ENCODE peak calls at places on chromosomes 3 and 15, in five cellular contexts. D is IMR-90, C is body of pancreas, L is mammary epithelial cell, H is cardiac muscle cell. I is an unnamed sample. For H3K9me3 and H3K4me1, the result is how much of the 10 kb centered on the place peaks cover.

GRCh38 chr3:10263549-10264363 is 15.5 kb downstream of the TATDN2 start:
- DNase-seq in D (peak), C (peak), L (peak), H (peak), I (peak)

GRCh38 chr3:183984337-183984736 is 33.3 kb downstream of the ABCC5 start:
- DNase-seq in D (no peak), C (no peak), L (no peak), H (no peak), I (no peak)

GRCh38 chr15:81784751-81785150 is 261.1 kb downstream of the MEX3B start:
- DNase-seq in D (no peak), C (no peak), L (no peak), H (no peak), I (no peak)

GRCh38 chr3:14785207-14786155 is 33.3 kb upstream of the FGD5 start:
- DNase-seq in D (no peak), C (no peak), L (no peak), H (no peak), I (no peak)

GRCh38 chr3:153180860-153181372 is 18.9 kb downstream of the RAP2B start:
- DNase-seq in D (no peak), C (no peak), L (no peak), H (no peak), I (no peak)

GRCh38 chr3:16460886-16461285 is 52.6 kb downstream of the RFTN1 start:
- DNase-seq in D (no peak), C (no peak), L (no peak), H (no peak), I (no peak)

GRCh38 chr15:34818531-34818930 is 23.2 kb upstream of the ACTC1 start:
- DNase-seq in D (peak), C (no peak), L (no peak), H (no peak), I (no peak)

GRCh38 chr3:54874816-54875556 is 52.9 kb downstream of the LRTM1 start:
- DNase-seq in D (no peak), C (no peak), L (no peak), H (no peak), I (peak)

GRCh38 chr3:115380883-115381572 is 233.9 kb upstream of the ZBTB20 start:
- DNase-seq in D (no peak), C (no peak), L (no peak), H (no peak), I (no peak)

GRCh38 chr3:128784228-128784627 is 58.2 kb downstream of the RAB7A start:
- DNase-seq in D (no peak), C (no peak), L (no peak), H (peak), I (no peak)

GRCh38 chr3:78497025-78497424 is 1270.8 kb downstream of the ROBO1 start:
- DNase-seq in D (no peak), C (no peak), L (no peak), H (no peak), I (peak)

GRCh38 chr3:48465531-48466378 is 19.2 kb downstream of the ATRIP start:
- DNase-seq in D (peak), C (peak), L (peak), H (peak), I (peak)

GRCh38 chr3:23440416-23441294 is 237.5 kb downstream of the UBE2E2 start:
- DNase-seq in D (no peak), C (no peak), L (no peak), H (no peak), I (no peak)

GRCh38 chr3:131795382-131796085 is 239.3 kb downstream of the CPNE4 start:
- DNase-seq in D (no peak), C (no peak), L (no peak), H (peak), I (no peak)

GRCh38 chr15:88376574-88377174 is 90.5 kb downstream of the MRPL46 start:
- DNase-seq in D (peak), C (no peak), L (peak), H (peak), I (peak)

GRCh38 chr15:38254065-38254883 is 1.6 kb downstream of the SPRED1 start:
- DNase-seq in D (peak), C (peak), L (peak), H (peak), I (peak)

GRCh38 chr3:15877813-15878212 is 80.0 kb upstream of the ANKRD28 start:
- DNase-seq in D (no peak), C (no peak), L (no peak), H (no peak), I (no peak)

GRCh38 chr3:58009026-58009748 is 965 bp downstream of the FLNB start:
- DNase-seq in D (no peak), C (peak), L (no peak), H (no peak), I (peak)

GRCh38 chr15:83871808-83872559 is 218.1 kb downstream of the ADAMTSL3 start:
- DNase-seq in D (peak), C (peak), L (peak), H (peak), I (peak)

GRCh38 chr3:58839187-58839586 is 172.6 kb upstream of the FAM3D start:
- DNase-seq in D (no peak), C (no peak), L (no peak), H (no peak), I (no peak)

GRCh38 chr3:129112308-129113052 is 9.1 kb downstream of the RAB43 start:
- DNase-seq in D (peak), C (no peak), L (no peak), H (peak), I (peak)

DNA sequence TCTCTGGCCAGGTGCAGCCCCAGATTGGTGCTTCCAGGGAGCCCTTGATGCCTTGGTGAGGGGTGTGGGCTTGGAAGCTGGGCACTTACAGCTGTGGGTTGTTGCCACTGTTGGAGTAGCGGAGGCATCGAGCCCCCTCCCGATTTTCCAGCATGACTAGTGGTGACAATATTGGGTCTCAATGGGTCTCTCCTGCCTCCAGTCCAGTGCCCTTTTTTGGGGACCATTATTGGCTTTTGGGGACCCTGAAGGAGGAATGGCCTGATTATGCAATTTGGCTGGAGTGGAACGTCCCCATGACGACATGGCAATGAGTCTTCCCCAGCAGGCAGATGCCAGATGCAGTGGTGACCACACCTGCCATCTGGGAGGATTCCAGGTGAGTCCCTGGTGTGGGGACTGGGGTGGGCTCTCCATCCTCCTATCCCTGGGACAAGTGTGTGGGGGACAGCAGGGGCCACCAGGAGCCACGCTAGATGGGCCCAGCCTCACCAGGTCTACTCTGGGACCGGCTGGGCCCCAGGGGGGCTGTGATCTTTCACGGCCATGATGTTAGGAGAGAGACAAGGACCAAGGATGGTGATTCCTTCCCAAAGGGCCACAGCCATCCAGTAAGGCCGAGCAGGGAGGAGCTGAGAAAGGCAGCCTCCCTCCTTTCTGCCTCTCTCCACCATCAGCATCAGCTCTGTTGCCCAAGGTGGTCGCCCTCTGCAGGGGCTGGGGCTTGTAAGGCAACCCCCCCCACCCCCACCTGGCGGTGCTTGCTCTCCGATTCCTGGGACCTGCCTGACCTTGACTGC is 196.8 kb downstream of the GOLGA6L6 start:
- DNase-seq in D (no peak), C (peak), L (peak), H (no peak), I (no peak)
- H3K9me3 ChIP-seq in D (half or more), C (under half), L (under half), H (under half), I (under half)

GRCh38 chr3:117624424-117624823 is 914.8 kb downstream of the TUSC7 start:
- DNase-seq in D (no peak), C (no peak), L (no peak), H (no peak), I (no peak)

GRCh38 chr3:117616213-117616612 is 906.6 kb downstream of the TUSC7 start:
- DNase-seq in D (no peak), C (no peak), L (no peak), H (no peak), I (peak)

GRCh38 chr3:117618462-117618861 is 908.9 kb downstream of the TUSC7 start:
- DNase-seq in D (no peak), C (no peak), L (no peak), H (peak), I (no peak)

GRCh38 chr3:117622130-117622841 is 912.7 kb downstream of the TUSC7 start:
- DNase-seq in D (peak), C (no peak), L (no peak), H (peak), I (peak)

GRCh38 chr3:117619805-117620204 is 910.2 kb downstream of the TUSC7 start:
- DNase-seq in D (no peak), C (no peak), L (no peak), H (no peak), I (no peak)
- H3K4me1 ChIP-seq in D (under half), C (under half), L (under half), H (under half), I (under half)

DNA sequence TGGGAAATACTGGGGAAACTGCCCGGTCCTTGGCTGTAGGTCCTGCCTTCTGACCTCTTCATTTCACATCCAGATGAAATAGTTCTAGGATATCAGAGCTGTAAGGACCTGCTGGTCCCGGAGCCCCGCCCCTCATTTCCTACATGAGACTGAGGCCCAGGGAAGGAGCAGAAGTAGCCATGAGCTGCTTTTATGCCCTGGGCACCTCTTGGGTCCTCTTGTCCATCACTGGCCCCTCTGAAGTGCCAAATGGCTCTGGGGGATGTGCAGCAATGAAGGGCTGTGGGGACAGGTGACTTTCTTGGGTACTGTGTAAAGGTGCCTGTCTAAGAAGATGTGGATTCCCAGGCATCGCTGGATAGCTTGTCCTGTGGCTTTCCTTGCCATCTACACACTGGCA is 40.3 kb upstream of the ESYT3 start:
- DNase-seq in D (no peak), C (no peak), L (no peak), H (no peak), I (no peak)
- H3K9me3 ChIP-seq in D (under half), C (under half), L (under half), H (under half), I (under half)

GRCh38 chr15:52069559-52069958 is 43.0 kb downstream of the BCL2L10 start:
- DNase-seq in D (no peak), C (no peak), L (peak), H (no peak), I (no peak)

GRCh38 chr15:52066842-52067544 is 45.6 kb downstream of the BCL2L10 start:
- DNase-seq in D (no peak), C (no peak), L (no peak), H (no peak), I (no peak)

GRCh38 chr15:52067545-52067926 is 45.0 kb downstream of the BCL2L10 start:
- DNase-seq in D (no peak), C (no peak), L (peak), H (no peak), I (no peak)

GRCh38 chr15:52068004-52068403 is 44.6 kb downstream of the BCL2L10 start:
- DNase-seq in D (peak), C (no peak), L (peak), H (peak), I (peak)

DNA sequence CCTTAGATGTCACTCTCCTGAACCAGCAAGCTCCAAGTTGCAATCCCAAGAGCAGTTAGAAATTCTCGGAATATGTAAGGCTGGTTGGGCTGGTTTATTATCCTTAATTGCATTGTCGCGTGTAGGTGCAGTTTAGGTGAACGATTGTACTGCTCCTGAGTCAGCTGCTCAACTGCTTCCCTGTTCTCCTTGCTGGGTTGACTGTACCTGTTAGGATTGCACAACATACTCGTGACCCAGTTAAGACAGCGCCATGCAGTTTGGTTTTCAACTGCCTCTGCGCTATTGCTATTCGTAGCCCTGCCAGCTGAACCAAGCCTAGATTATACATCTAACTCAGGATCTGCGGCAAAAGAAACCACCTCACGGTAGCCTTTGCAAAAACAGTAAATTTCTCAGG is 41.0 kb downstream of the BCL2L10 start:
- DNase-seq in D (no peak), C (peak), L (peak), H (no peak), I (no peak)
- H3K4me1 ChIP-seq in D (under half), C (under half), L (half or more), H (under half), I (under half)

GRCh38 chr3:28218917-28219198 is 22.6 kb upstream of the CMC1 start:
- DNase-seq in D (no peak), C (no peak), L (no peak), H (no peak), I (no peak)

GRCh38 chr3:28212681-28213080 is 28.7 kb upstream of the CMC1 start:
- DNase-seq in D (no peak), C (no peak), L (no peak), H (no peak), I (no peak)

GRCh38 chr3:28215407-28215806 is 26.0 kb upstream of the CMC1 start:
- DNase-seq in D (no peak), C (no peak), L (no peak), H (no peak), I (no peak)

DNA sequence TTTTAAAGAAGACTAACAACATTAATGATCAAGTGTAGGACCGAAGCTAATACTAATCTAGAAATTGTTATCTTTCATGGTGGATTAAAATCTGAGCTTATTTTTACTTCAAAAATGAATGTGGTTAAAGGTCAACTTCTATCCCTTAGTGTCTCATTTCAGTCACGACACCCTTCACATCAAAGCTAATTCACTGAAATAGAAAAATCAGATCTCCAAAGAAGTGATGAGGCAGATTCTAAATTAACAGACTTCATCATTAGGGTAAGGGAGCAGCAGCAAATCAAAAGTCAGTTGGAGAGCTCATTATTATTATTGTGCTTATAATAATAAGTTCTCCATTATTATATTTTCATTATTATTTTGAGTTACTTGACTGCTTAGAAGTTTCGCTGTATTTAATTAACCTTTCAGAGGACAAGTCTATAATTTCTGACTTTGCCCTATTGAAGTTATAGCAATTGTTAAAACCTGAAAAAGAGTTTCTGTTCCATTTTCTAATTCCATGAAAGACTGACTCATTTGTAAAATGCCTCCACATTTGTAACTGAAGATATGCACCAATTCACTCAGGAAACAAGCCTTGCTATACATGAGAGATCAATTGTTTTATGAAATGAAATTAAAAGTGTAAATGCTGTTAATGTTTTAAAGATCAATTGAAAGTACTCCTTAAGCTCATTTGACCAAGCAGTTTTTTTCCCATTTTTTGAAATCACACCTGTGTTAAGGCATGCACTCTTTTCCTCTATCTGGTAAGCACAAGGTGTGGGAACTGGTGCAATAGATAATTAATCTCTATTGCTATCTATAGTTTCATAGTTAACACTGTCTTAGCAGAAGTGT is 23.1 kb upstream of the CMC1 start:
- DNase-seq in D (no peak), C (no peak), L (no peak), H (no peak), I (no peak)
- H3K9me3 ChIP-seq in D (under half), C (under half), L (under half), H (under half), I (under half)

DNA sequence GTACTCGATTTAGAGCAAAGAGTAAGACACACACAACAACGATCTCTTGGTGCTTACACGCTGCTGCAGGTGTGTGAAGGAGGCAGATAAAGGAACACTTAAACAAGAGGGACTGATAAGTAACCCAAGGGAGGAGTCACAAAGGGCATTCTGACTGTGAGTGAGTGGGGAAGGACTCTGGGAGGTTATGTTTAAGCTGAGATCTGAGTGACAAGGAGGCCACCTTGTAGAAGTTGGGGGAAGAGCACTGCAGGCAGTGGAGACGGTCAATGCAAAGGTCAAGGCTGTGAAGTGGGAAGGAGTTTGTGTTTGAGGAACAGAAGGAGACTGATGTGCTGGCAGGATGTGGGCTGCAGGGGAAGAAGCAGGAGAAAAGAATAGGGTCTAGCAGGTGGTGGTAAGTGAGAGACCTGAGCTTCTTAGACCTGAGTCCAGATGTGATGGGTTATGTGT is 63.1 kb downstream of the LPP start:
- DNase-seq in D (no peak), C (no peak), L (no peak), H (no peak), I (no peak)
- H3K4me1 ChIP-seq in D (under half), C (under half), L (under half), H (under half), I (half or more)

DNA sequence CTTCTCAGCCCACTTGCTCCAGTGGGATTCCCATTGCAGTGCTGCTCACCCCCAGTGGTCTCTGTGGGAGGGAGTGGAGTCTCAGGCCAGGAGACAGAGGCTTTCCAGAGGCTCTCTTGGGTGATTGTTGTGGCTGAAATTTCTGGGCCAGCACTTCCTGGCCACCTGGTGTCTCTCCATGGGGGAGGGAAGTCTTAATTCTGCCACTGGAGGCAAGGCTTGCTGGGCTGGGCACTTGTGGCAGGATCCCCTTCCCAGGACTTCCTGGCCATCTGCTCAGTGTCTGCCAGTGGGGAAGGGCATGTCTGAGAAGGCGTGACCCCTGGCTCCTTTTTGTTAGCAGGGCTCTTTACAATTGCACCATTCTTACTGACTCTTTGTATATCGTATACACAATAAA is 351.8 kb downstream of the GABRB3 start:
- DNase-seq in D (no peak), C (no peak), L (no peak), H (no peak), I (no peak)
- H3K9me3 ChIP-seq in D (under half), C (under half), L (under half), H (under half), I (under half)

DNA sequence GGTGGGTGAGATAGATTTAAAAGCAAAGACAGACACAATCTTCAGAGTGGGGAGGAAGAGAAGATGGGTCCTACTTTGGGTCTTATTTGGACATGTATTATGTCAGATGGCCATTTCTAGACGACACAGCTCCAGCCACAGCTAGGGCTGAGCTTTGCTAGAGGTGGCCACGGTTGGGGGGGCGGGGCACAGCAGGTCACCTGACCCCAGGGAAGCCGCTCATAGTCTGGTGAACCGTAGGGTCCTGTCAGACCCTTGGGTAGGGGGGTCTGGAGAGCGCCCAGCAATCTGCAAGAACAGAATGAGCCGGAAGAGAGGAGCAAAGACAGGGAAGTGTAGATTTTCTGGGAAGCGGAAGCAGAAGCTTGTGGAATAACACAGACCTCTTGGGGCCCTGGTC is 6.6 kb downstream of the EPB42 start:
- DNase-seq in D (no peak), C (no peak), L (no peak), H (no peak), I (no peak)
- H3K4me1 ChIP-seq in D (under half), C (under half), L (under half), H (under half), I (under half)

GRCh38 chr3:44642337-44642736 is 6.2 kb upstream of the ZNF35 start:
- DNase-seq in D (no peak), C (no peak), L (no peak), H (no peak), I (no peak)
- H3K9me3 ChIP-seq in D (under half), C (under half), L (under half), H (under half), I (half or more)

GRCh38 chr3:69082805-69083204 is 1.9 kb upstream of the ARL6IP5 start:
- DNase-seq in D (peak), C (no peak), L (peak), H (peak), I (peak)
- H3K4me1 ChIP-seq in D (under half), C (half or more), L (half or more), H (half or more), I (half or more)